ENCODE peak calls at places on chromosomes 5 and 9, in eight cellular contexts. O is anterior cingulate cortex; I is hippocampal formation; Q is activated T-helper 9 cell treated with anti-CD3 and anti-CD28 coated beads, Interleukin-2, amount 50 U/mL, for 16 hours; P is CD4-positive, alpha-beta memory T cell; L is NCI-H774; W is NCI-H2081; F is HCT116. E is an unnamed sample.

GRCh38 chr9:136587145-136587943 is 41.5 kb upstream of the NOTCH1 start:
- DNase-seq in W (no peak), L (no peak), Q (no peak), P (no peak), F (no peak), I (peak; percentile 51), O (no peak), E (no peak)

GRCh38 chr9:133307271-133307670 is 28.7 kb downstream of the SURF6 start:
- DNase-seq in P (no peak), L (no peak), O (no peak), W (no peak), Q (no peak), I (no peak), F (no peak), E (no peak)

GRCh38 chr5:78508231-78508765 is 140.3 kb downstream of the LHFPL2 start:
- DNase-seq in O (no peak), W (no peak), P (no peak), I (no peak), Q (no peak), L (no peak), F (no peak), E (no peak)

GRCh38 chr9:70046274-70047070 is 2.8 kb downstream of the MAMDC2 start:
- DNase-seq in W (no peak), O (no peak), I (no peak), F (no peak), P (no peak), Q (no peak), L (no peak), E (no peak)

GRCh38 chr5:17157916-17158529 is 59.4 kb upstream of the BASP1 start:
- DNase-seq in Q (no peak), O (no peak), P (no peak), I (no peak), W (no peak), L (no peak), F (no peak), E (no peak)

GRCh38 chr9:99326917-99327189 is 104.8 kb downstream of the SEC61B start:
- DNase-seq in W (no peak), I (no peak), L (no peak), F (no peak), P (no peak), Q (no peak), O (no peak), E (no peak)

GRCh38 chr9:104094534-104095020 is 468 bp downstream of the SMC2 start:
- DNase-seq in P (no peak), L (peak; percentile 44), I (no peak), O (no peak), Q (no peak), F (no peak), W (no peak), E (no peak)

GRCh38 chr5:3009605-3010004 is 258.1 kb upstream of the IRX2 start:
- DNase-seq in F (no peak), P (no peak), Q (no peak), L (no peak), I (no peak), O (no peak), W (no peak), E (no peak)

GRCh38 chr5:150598046-150598445 is 42.4 kb upstream of the SYNPO start:
- DNase-seq in O (no peak), Q (no peak), I (no peak), F (no peak), W (no peak), P (no peak), L (no peak), E (no peak)

GRCh38 chr9:71783120-71783523 is 14.8 kb upstream of the CEMIP2 start:
- DNase-seq in F (no peak), P (peak; percentile 90), L (no peak), I (no peak), O (no peak), W (peak; percentile 38), Q (peak; percentile 75), E (no peak)

GRCh38 chr9:93130861-93131481 is 3.1 kb downstream of the NINJ1 start:
- DNase-seq in F (no peak), P (no peak), W (no peak), O (no peak), I (peak; percentile 20), Q (no peak), L (no peak), E (no peak)

GRCh38 chr5:6715758-6716633 is 2.8 kb downstream of the TENT4A start:
- DNase-seq in Q (no peak), L (no peak), W (no peak), O (no peak), F (no peak), I (no peak), P (peak; percentile 50), E (no peak)

GRCh38 chr5:115979628-115980041 is 17.4 kb downstream of the LVRN start:
- DNase-seq in I (no peak), P (no peak), O (no peak), W (no peak), F (no peak), L (no peak), Q (no peak), E (no peak)

GRCh38 chr9:131228988-131229387 is 47.3 kb downstream of the FAM78A start:
- DNase-seq in Q (no peak), O (no peak), I (no peak), P (no peak), F (no peak), W (no peak), L (no peak), E (no peak)

GRCh38 chr9:72874344-72874743 is 78.5 kb downstream of the ALDH1A1 start:
- DNase-seq in Q (no peak), F (no peak), I (no peak), W (no peak), L (no peak), O (no peak), P (no peak), E (no peak)

GRCh38 chr5:175344331-175345200 is 99.4 kb downstream of the DRD1 start:
- DNase-seq in L (no peak), F (peak; percentile 71), W (no peak), O (peak; percentile 33), Q (no peak), P (no peak), I (no peak), E (no peak)

GRCh38 chr5:171946382-171946781 is 60.1 kb downstream of the FBXW11 start:
- DNase-seq in P (no peak), I (no peak), W (no peak), Q (no peak), O (no peak), F (no peak), L (no peak), E (no peak)

GRCh38 chr9:69130456-69131441 is 43.3 kb upstream of the TJP2 start:
- DNase-seq in L (no peak), I (no peak), F (no peak), P (no peak), Q (no peak), O (no peak), W (no peak), E (no peak)

GRCh38 chr9:2872307-2872940 is 28.5 kb upstream of the PUM3 start:
- DNase-seq in L (peak; percentile 36), P (peak; percentile 47), F (peak; percentile 23), O (no peak), W (peak; percentile 40), Q (no peak), I (no peak), E (no peak)

GRCh38 chr5:119302916-119303897 is 52.6 kb upstream of the TNFAIP8 start:
- DNase-seq in P (no peak), L (no peak), F (no peak), Q (no peak), W (no peak), O (no peak), I (no peak), E (peak; percentile 9)

GRCh38 chr5:128693779-128694178 is 155.7 kb upstream of the FBN2 start:
- DNase-seq in W (no peak), P (no peak), O (no peak), Q (no peak), I (no peak), F (no peak), L (no peak), E (no peak)

GRCh38 chr9:91282292-91282691 is 79.4 kb downstream of the AUH start:
- DNase-seq in L (no peak), W (no peak), F (no peak), I (no peak), Q (no peak), P (no peak), O (no peak), E (no peak)

GRCh38 chr5:14457475-14457874 is 124.1 kb upstream of the OTULINL start:
- DNase-seq in F (no peak), W (peak; percentile 20), O (no peak), I (no peak), P (no peak), L (peak; percentile 62), Q (no peak), E (no peak)

GRCh38 chr5:134098690-134099089 is 15.8 kb upstream of the TCF7 start:
- DNase-seq in L (no peak), I (no peak), P (no peak), W (no peak), F (no peak), O (no peak), Q (no peak), E (no peak)

GRCh38 chr9:995776-996175 is 19.3 kb downstream of the DMRT3 start:
- DNase-seq in P (no peak), I (no peak), Q (no peak), L (no peak), F (no peak), W (no peak), O (no peak), E (no peak)

GRCh38 chr5:174698156-174698555 is 26.2 kb upstream of the MSX2 start:
- DNase-seq in Q (no peak), P (no peak), O (no peak), L (no peak), F (no peak), W (no peak), I (no peak), E (no peak)

GRCh38 chr5:160369990-160370712 is at the start of gene C1QTNF2:
- DNase-seq in F (no peak), W (no peak), I (peak; percentile 32), O (no peak), L (no peak), Q (no peak), P (no peak), E (no peak)

GRCh38 chr9:101246691-101247090 is 138.1 kb downstream of the BAAT start:
- DNase-seq in L (no peak), P (no peak), W (no peak), Q (no peak), I (no peak), F (no peak), O (no peak), E (no peak)

GRCh38 chr9:100213730-100214477 is 114.9 kb downstream of the INVS start:
- DNase-seq in O (no peak), F (no peak), Q (no peak), L (no peak), P (no peak), W (no peak), I (no peak), E (no peak)

GRCh38 chr5:134582281-134582680 is 50.3 kb downstream of the SAR1B start:
- DNase-seq in P (no peak), F (no peak), I (no peak), W (no peak), L (no peak), Q (no peak), O (no peak), E (no peak)

GRCh38 chr5:39501403-39501802 is 76.6 kb upstream of the DAB2 start:
- DNase-seq in O (no peak), L (no peak), P (no peak), I (no peak), F (no peak), Q (no peak), W (no peak), E (no peak)

GRCh38 chr5:65811004-65811403 is 89.0 kb downstream of the NLN start:
- DNase-seq in W (no peak), I (no peak), P (no peak), L (no peak), F (peak; percentile 62), Q (no peak), O (no peak), E (no peak)

GRCh38 chr9:114156311-114156657 is 947 bp downstream of the COL27A1 start:
- DNase-seq in L (no peak), Q (no peak), P (peak; percentile 25), W (no peak), I (no peak), F (no peak), O (no peak), E (no peak)

GRCh38 chr9:113785334-113785733 is 90.8 kb upstream of the ZNF618 start:
- DNase-seq in P (no peak), I (no peak), O (no peak), L (no peak), W (no peak), F (no peak), Q (no peak), E (no peak)